ENCODE peak calls at places on chromosomes 16 and 17, in nine cellular contexts. One of them, this sample, is unnamed.

GRCh38 chr17:55926276-55926995 is 175.6 kb downstream of the PCTP start:
- DNase-seq in body of pancreas: no peak
- DNase-seq in stomach: no peak
- DNase-seq in tibial nerve: no peak
- DNase-seq in upper lobe of left lung: no peak
- DNase-seq in heart left ventricle: no peak
- DNase-seq in uterus: no peak
- DNase-seq in HCT116: no peak
- DNase-seq in testis: no peak
- DNase-seq in this sample: no peak

GRCh38 chr17:75979705-75980187 is 706 bp downstream of the TEN1 start:
- DNase-seq in body of pancreas: no peak
- DNase-seq in stomach: no peak
- DNase-seq in tibial nerve: no peak
- DNase-seq in upper lobe of left lung: peak
- DNase-seq in heart left ventricle: no peak
- DNase-seq in uterus: no peak
- DNase-seq in HCT116: no peak
- DNase-seq in testis: no peak
- DNase-seq in this sample: no peak

GRCh38 chr16:85138825-85139627 is 26.8 kb upstream of the CIBAR2 start:
- DNase-seq in body of pancreas: no peak
- DNase-seq in stomach: no peak
- DNase-seq in tibial nerve: no peak
- DNase-seq in upper lobe of left lung: no peak
- DNase-seq in heart left ventricle: no peak
- DNase-seq in uterus: no peak
- DNase-seq in HCT116: no peak
- DNase-seq in testis: no peak
- DNase-seq in this sample: no peak

GRCh38 chr17:29565643-29566472 is 979 bp downstream of the ABHD15 start:
- DNase-seq in body of pancreas: peak
- DNase-seq in stomach: peak
- DNase-seq in tibial nerve: no peak
- DNase-seq in upper lobe of left lung: peak
- DNase-seq in heart left ventricle: no peak
- DNase-seq in uterus: no peak
- DNase-seq in HCT116: peak
- DNase-seq in testis: peak
- DNase-seq in this sample: peak

GRCh38 chr17:74210191-74211140 is 2.9 kb upstream of the TTYH2 start:
- DNase-seq in body of pancreas: peak
- DNase-seq in stomach: peak
- DNase-seq in tibial nerve: peak
- DNase-seq in upper lobe of left lung: peak
- DNase-seq in heart left ventricle: peak
- DNase-seq in uterus: peak
- DNase-seq in HCT116: peak
- DNase-seq in testis: peak
- DNase-seq in this sample: no peak

GRCh38 chr17:41329279-41329925 is 13.9 kb upstream of the KRTAP17-1 start:
- DNase-seq in body of pancreas: peak
- DNase-seq in stomach: peak
- DNase-seq in tibial nerve: peak
- DNase-seq in upper lobe of left lung: peak
- DNase-seq in heart left ventricle: no peak
- DNase-seq in uterus: no peak
- DNase-seq in HCT116: peak
- DNase-seq in testis: peak
- DNase-seq in this sample: peak

GRCh38 chr17:74325743-74326379 is at the start of gene KIF19:
- DNase-seq in body of pancreas: peak
- DNase-seq in stomach: peak
- DNase-seq in tibial nerve: no peak
- DNase-seq in upper lobe of left lung: peak
- DNase-seq in heart left ventricle: peak
- DNase-seq in uterus: no peak
- DNase-seq in HCT116: no peak
- DNase-seq in testis: peak
- DNase-seq in this sample: no peak

GRCh38 chr16:30561212-30561816 is 3.1 kb upstream of the ZNF764 start:
- DNase-seq in body of pancreas: no peak
- DNase-seq in stomach: peak
- DNase-seq in tibial nerve: no peak
- DNase-seq in upper lobe of left lung: peak
- DNase-seq in heart left ventricle: peak
- DNase-seq in uterus: peak
- DNase-seq in HCT116: no peak
- DNase-seq in testis: peak
- DNase-seq in this sample: no peak

GRCh38 chr17:20954794-20955193 is 88.0 kb downstream of the USP22 start:
- DNase-seq in body of pancreas: no peak
- DNase-seq in stomach: no peak
- DNase-seq in tibial nerve: no peak
- DNase-seq in upper lobe of left lung: no peak
- DNase-seq in heart left ventricle: no peak
- DNase-seq in uterus: no peak
- DNase-seq in HCT116: no peak
- DNase-seq in testis: no peak
- DNase-seq in this sample: no peak

GRCh38 chr17:35973333-35974260 is 7.7 kb downstream of the CCL16 start:
- DNase-seq in body of pancreas: peak
- DNase-seq in stomach: no peak
- DNase-seq in tibial nerve: no peak
- DNase-seq in upper lobe of left lung: no peak
- DNase-seq in heart left ventricle: peak
- DNase-seq in uterus: no peak
- DNase-seq in HCT116: no peak
- DNase-seq in testis: no peak
- DNase-seq in this sample: no peak

GRCh38 chr17:6556121-6557039 is at the start of gene PITPNM3:
- DNase-seq in body of pancreas: no peak
- DNase-seq in stomach: peak
- DNase-seq in tibial nerve: no peak
- DNase-seq in upper lobe of left lung: peak
- DNase-seq in heart left ventricle: no peak
- DNase-seq in uterus: no peak
- DNase-seq in HCT116: no peak
- DNase-seq in testis: no peak
- DNase-seq in this sample: no peak

GRCh38 chr17:933168-934083 is 46.1 kb downstream of the NXN start:
- DNase-seq in body of pancreas: peak
- DNase-seq in stomach: peak
- DNase-seq in tibial nerve: no peak
- DNase-seq in upper lobe of left lung: no peak
- DNase-seq in heart left ventricle: no peak
- DNase-seq in uterus: peak
- DNase-seq in HCT116: peak
- DNase-seq in testis: peak
- DNase-seq in this sample: no peak

GRCh38 chr16:11665071-11665491 is 3.2 kb upstream of the SNN start:
- DNase-seq in body of pancreas: no peak
- DNase-seq in stomach: no peak
- DNase-seq in tibial nerve: no peak
- DNase-seq in upper lobe of left lung: no peak
- DNase-seq in heart left ventricle: peak
- DNase-seq in uterus: no peak
- DNase-seq in HCT116: no peak
- DNase-seq in testis: no peak
- DNase-seq in this sample: no peak

GRCh38 chr17:77499699-77500435 is 359.1 kb downstream of the SEC14L1 start:
- DNase-seq in body of pancreas: no peak
- DNase-seq in stomach: no peak
- DNase-seq in tibial nerve: no peak
- DNase-seq in upper lobe of left lung: peak
- DNase-seq in heart left ventricle: no peak
- DNase-seq in uterus: peak
- DNase-seq in HCT116: no peak
- DNase-seq in testis: no peak
- DNase-seq in this sample: peak
- TF ChIP-seq POLR2A in body of pancreas: no peak
- TF ChIP-seq POLR2A in stomach: no peak
- TF ChIP-seq POLR2A in tibial nerve: no peak
- TF ChIP-seq POLR2A in upper lobe of left lung: no peak
- TF ChIP-seq POLR2A in heart left ventricle: no peak
- TF ChIP-seq POLR2A in uterus: no peak
- TF ChIP-seq POLR2A in HCT116: no peak
- TF ChIP-seq POLR2A in testis: no peak
- TF ChIP-seq POLR2A in this sample: no peak

DNA sequence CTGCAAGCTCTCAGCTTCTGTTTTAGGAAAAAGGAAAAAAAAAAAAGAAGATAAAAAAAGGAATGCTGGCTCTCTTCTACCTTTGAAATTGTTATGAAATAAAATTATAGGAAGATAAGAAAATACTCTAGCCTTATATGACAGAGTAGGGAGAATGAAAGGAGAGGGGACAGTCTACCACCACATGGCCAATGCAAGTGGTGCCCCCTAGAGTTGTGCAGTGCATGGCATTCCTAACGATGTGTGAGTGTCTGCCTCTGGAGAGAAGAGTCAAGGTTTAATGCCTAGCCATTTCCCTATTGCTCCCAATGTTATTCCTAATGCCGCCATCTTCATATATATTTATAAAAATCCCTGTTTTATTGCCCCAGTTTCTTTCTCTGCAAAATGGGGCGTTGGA is 216.3 kb downstream of the TMEM114 start:
- DNase-seq in body of pancreas: no peak
- DNase-seq in stomach: no peak
- DNase-seq in tibial nerve: no peak
- DNase-seq in upper lobe of left lung: no peak
- DNase-seq in heart left ventricle: no peak
- DNase-seq in uterus: no peak
- DNase-seq in HCT116: no peak
- DNase-seq in testis: no peak
- DNase-seq in this sample: no peak
- TF ChIP-seq CTCF in body of pancreas: no peak
- TF ChIP-seq CTCF in stomach: no peak
- TF ChIP-seq CTCF in tibial nerve: no peak
- TF ChIP-seq CTCF in upper lobe of left lung: no peak
- TF ChIP-seq CTCF in heart left ventricle: no peak
- TF ChIP-seq CTCF in uterus: no peak
- TF ChIP-seq CTCF in HCT116: no peak
- TF ChIP-seq CTCF in testis: no peak
- TF ChIP-seq CTCF in this sample: no peak

DNA sequence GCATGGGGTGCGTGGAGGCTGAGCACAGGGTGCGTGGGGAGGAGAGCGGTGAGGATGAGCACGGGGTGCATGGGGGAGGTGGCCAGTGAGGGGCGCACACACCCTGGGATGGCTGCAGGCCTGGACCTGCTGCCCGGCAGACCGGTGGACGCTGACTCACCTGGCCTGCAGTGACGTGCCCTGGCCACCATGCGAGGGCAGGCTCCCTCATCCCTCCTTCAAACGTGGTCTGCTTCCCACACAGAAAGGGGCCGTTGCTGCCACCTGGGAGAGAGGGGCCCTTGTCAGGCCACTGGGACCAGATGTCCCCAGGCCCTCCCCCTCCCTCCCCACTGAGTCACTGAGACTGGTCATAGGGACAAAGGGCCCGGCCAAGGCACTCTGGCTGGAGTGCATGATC is 20.1 kb upstream of the APRT start:
- DNase-seq in body of pancreas: no peak
- DNase-seq in stomach: no peak
- DNase-seq in tibial nerve: no peak
- DNase-seq in upper lobe of left lung: peak
- DNase-seq in heart left ventricle: no peak
- DNase-seq in uterus: no peak
- DNase-seq in HCT116: no peak
- DNase-seq in testis: no peak
- DNase-seq in this sample: no peak
- TF ChIP-seq POLR2A in body of pancreas: no peak
- TF ChIP-seq POLR2A in stomach: no peak
- TF ChIP-seq POLR2A in tibial nerve: no peak
- TF ChIP-seq POLR2A in upper lobe of left lung: no peak
- TF ChIP-seq POLR2A in heart left ventricle: no peak
- TF ChIP-seq POLR2A in uterus: no peak
- TF ChIP-seq POLR2A in HCT116: no peak
- TF ChIP-seq POLR2A in testis: no peak
- TF ChIP-seq POLR2A in this sample: no peak

GRCh38 chr16:83397601-83398000 is 410.2 kb upstream of the HSBP1 start:
- DNase-seq in body of pancreas: no peak
- DNase-seq in stomach: no peak
- DNase-seq in tibial nerve: no peak
- DNase-seq in upper lobe of left lung: no peak
- DNase-seq in heart left ventricle: no peak
- DNase-seq in uterus: no peak
- DNase-seq in HCT116: no peak
- DNase-seq in testis: peak
- DNase-seq in this sample: no peak

GRCh38 chr16:83389751-83390150 is 418.0 kb upstream of the HSBP1 start:
- DNase-seq in body of pancreas: no peak
- DNase-seq in stomach: no peak
- DNase-seq in tibial nerve: no peak
- DNase-seq in upper lobe of left lung: no peak
- DNase-seq in heart left ventricle: no peak
- DNase-seq in uterus: no peak
- DNase-seq in HCT116: no peak
- DNase-seq in testis: no peak
- DNase-seq in this sample: no peak

GRCh38 chr16:83390759-83391158 is 417.0 kb upstream of the HSBP1 start:
- DNase-seq in body of pancreas: no peak
- DNase-seq in stomach: no peak
- DNase-seq in tibial nerve: no peak
- DNase-seq in upper lobe of left lung: no peak
- DNase-seq in heart left ventricle: no peak
- DNase-seq in uterus: no peak
- DNase-seq in HCT116: no peak
- DNase-seq in testis: no peak
- DNase-seq in this sample: no peak

GRCh38 chr16:83392743-83393142 is 415.0 kb upstream of the HSBP1 start:
- DNase-seq in body of pancreas: no peak
- DNase-seq in stomach: no peak
- DNase-seq in tibial nerve: no peak
- DNase-seq in upper lobe of left lung: no peak
- DNase-seq in heart left ventricle: no peak
- DNase-seq in uterus: no peak
- DNase-seq in HCT116: no peak
- DNase-seq in testis: no peak
- DNase-seq in this sample: no peak

DNA sequence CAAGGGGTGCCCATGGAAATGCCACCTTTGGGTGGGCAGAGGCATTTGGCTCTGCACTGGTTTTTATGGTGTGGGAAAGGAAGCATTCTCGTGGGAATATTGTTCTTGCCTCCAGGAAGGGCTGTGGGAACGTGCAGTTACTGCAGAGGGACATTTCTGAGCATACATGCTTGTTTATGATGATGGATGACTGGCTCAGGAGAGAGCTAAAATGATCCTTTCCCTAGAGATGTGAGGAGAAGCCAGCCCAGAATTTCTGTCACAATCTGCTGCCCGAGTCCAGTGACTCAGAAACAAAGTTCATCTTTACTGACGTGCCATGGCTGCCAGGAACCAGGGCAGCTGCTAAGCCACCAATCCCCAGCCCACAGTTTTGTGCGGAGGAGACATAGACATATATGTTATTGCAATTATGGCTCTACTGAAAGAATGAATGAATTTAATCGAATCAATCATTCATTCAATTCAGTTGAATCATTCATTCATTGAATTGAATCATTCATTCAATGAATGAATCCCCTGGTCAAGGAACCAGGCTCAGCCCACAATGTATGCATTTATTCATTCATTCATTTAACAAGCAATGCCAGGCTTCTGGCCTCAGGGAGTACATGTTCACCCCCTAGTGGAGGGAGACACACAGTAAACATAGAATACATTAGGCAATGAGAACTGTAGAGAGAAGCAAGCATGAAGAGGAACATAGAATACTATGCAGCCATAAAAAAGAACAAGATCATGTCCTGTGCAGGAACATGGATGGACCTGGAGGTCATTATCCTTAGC is 414.4 kb upstream of the HSBP1 start:
- DNase-seq in body of pancreas: no peak
- DNase-seq in stomach: no peak
- DNase-seq in tibial nerve: no peak
- DNase-seq in upper lobe of left lung: no peak
- DNase-seq in heart left ventricle: no peak
- DNase-seq in uterus: no peak
- DNase-seq in HCT116: no peak
- DNase-seq in testis: no peak
- DNase-seq in this sample: no peak
- TF ChIP-seq CTCF in body of pancreas: no peak
- TF ChIP-seq CTCF in stomach: no peak
- TF ChIP-seq CTCF in tibial nerve: no peak
- TF ChIP-seq CTCF in upper lobe of left lung: no peak
- TF ChIP-seq CTCF in heart left ventricle: no peak
- TF ChIP-seq CTCF in uterus: no peak
- TF ChIP-seq CTCF in HCT116: peak
- TF ChIP-seq CTCF in testis: no peak
- TF ChIP-seq CTCF in this sample: no peak

This sample was measured in lower leg skin.